ENCODE peak calls at places on chromosomes 13 and 19, in six cellular contexts. I is GM10248, K is B cell, D is osteocyte, O is spleen, Y is Panc1. C is an unnamed sample.

GRCh38 chr19:30694156-30694555 is 322.0 kb downstream of the ZNF536 start:
- DNase-seq in Y (no peak), O (no peak), I (no peak), D (no peak), K (no peak), C (no peak)

GRCh38 chr19:16714702-16715294 is 4.8 kb upstream of the NWD1 start:
- DNase-seq in Y (peak), O (peak), D (no peak), K (no peak), I (peak), C (peak)

GRCh38 chr19:3062165-3063105 is at the start of gene TLE5:
- DNase-seq in I (peak), Y (no peak), K (peak), O (peak), D (no peak), C (peak)

GRCh38 chr19:17448190-17448967 is at the start of gene TMEM221:
- DNase-seq in D (no peak), K (peak), I (peak), O (peak), Y (no peak), C (peak)

GRCh38 chr13:48412100-48412556 is 785 bp downstream of the LPAR6 start:
- DNase-seq in Y (no peak), I (no peak), K (no peak), O (no peak), D (no peak), C (no peak)

GRCh38 chr13:112671359-112671758 is 18.5 kb upstream of the ATP11A start:
- DNase-seq in I (no peak), D (no peak), K (no peak), O (no peak), Y (no peak), C (peak)

GRCh38 chr13:47858678-47859050 is 142.4 kb downstream of the SUCLA2 start:
- DNase-seq in Y (no peak), D (peak), I (no peak), K (no peak), O (no peak), C (no peak)

GRCh38 chr19:46159893-46160775 is 12.1 kb downstream of the IGFL2 start:
- DNase-seq in I (no peak), K (no peak), O (no peak), Y (no peak), D (no peak), C (no peak)

GRCh38 chr19:5250127-5250659 is 90.4 kb downstream of the PTPRS start:
- DNase-seq in D (no peak), I (no peak), O (no peak), K (no peak), Y (no peak), C (no peak)

GRCh38 chr13:84279166-84279565 is 396.9 kb upstream of the SLITRK1 start:
- DNase-seq in I (no peak), D (no peak), K (no peak), Y (no peak), O (no peak), C (no peak)

GRCh38 chr13:39688699-39689405 is 33.4 kb downstream of the COG6 start:
- DNase-seq in K (no peak), Y (no peak), I (peak), O (no peak), D (no peak), C (no peak)

GRCh38 chr19:10911579-10912363 is 16.7 kb downstream of the YIPF2 start:
- DNase-seq in K (no peak), O (no peak), D (no peak), I (no peak), Y (no peak), C (no peak)

GRCh38 chr13:75415720-75416119 is 66.2 kb downstream of the TBC1D4 start:
- DNase-seq in D (no peak), O (no peak), I (no peak), K (no peak), Y (no peak), C (no peak)

GRCh38 chr19:46998445-46999142 is 21.0 kb upstream of the NPAS1 start:
- DNase-seq in Y (no peak), D (no peak), I (no peak), K (no peak), O (peak), C (no peak)

GRCh38 chr13:32587014-32587773 is 942 bp downstream of the PDS5B start:
- DNase-seq in K (peak), I (peak), D (peak), O (peak), Y (no peak), C (peak)

GRCh38 chr13:107585466-107585865 is 629.9 kb downstream of the LIG4 start:
- DNase-seq in Y (no peak), O (no peak), K (no peak), D (no peak), I (no peak), C (no peak)

GRCh38 chr19:51016798-51017683 is 2.5 kb downstream of the KLK10 start:
- DNase-seq in K (no peak), Y (no peak), D (no peak), I (peak), O (peak), C (no peak)

GRCh38 chr13:20192470-20193141 is at the start of gene GJB2:
- DNase-seq in Y (no peak), K (peak), D (no peak), I (no peak), O (no peak), C (no peak)

GRCh38 chr13:114077938-114078335 is 54.5 kb downstream of the RASA3 start:
- DNase-seq in D (no peak), K (no peak), I (no peak), Y (no peak), O (no peak), C (peak)

GRCh38 chr19:43675269-43675879 is 5.4 kb upstream of the PLAUR start:
- DNase-seq in O (no peak), I (peak), D (no peak), K (no peak), Y (peak), C (no peak)

GRCh38 chr13:43493496-43494000 is 293.2 kb downstream of the ENOX1 start:
- DNase-seq in Y (no peak), K (no peak), O (no peak), D (no peak), I (no peak), C (no peak)

GRCh38 chr13:72953391-72953960 is 105.3 kb upstream of the KLF5 start:
- DNase-seq in D (no peak), O (no peak), Y (no peak), I (no peak), K (no peak), C (peak)

GRCh38 chr13:99985243-99985874 is 3.8 kb downstream of the ZIC2 start:
- DNase-seq in O (no peak), Y (no peak), I (no peak), K (no peak), D (peak), C (no peak)

GRCh38 chr19:850221-850978 is 1.7 kb upstream of the ELANE start:
- DNase-seq in K (no peak), I (no peak), Y (no peak), D (peak), O (peak), C (peak)

GRCh38 chr19:15180451-15181390 is 20.1 kb downstream of the NOTCH3 start:
- DNase-seq in K (no peak), I (no peak), D (no peak), Y (no peak), O (peak), C (peak)

GRCh38 chr13:111210945-111211469 is 95.9 kb downstream of the ARHGEF7 start:
- DNase-seq in I (no peak), D (no peak), Y (no peak), O (no peak), K (no peak), C (no peak)

GRCh38 chr13:30725331-30726085 is 9.8 kb upstream of the ALOX5AP start:
- DNase-seq in K (no peak), O (no peak), D (no peak), Y (no peak), I (no peak), C (no peak)

GRCh38 chr13:21872795-21873194 is 201.9 kb downstream of the FGF9 start:
- DNase-seq in D (no peak), O (no peak), K (no peak), Y (no peak), I (no peak), C (no peak)

GRCh38 chr13:31037351-31037750 is 104.9 kb downstream of the TEX26 start:
- DNase-seq in D (no peak), O (no peak), K (no peak), Y (no peak), I (no peak), C (no peak)

GRCh38 chr13:20270163-20270865 is 38.2 kb upstream of the GJB6 start:
- DNase-seq in O (no peak), K (no peak), I (no peak), Y (no peak), D (no peak), C (no peak)

GRCh38 chr13:112970552-112971287 is 1.7 kb downstream of the MCF2L start:
- DNase-seq in D (no peak), K (no peak), Y (no peak), I (no peak), O (peak), C (peak)

GRCh38 chr19:46351241-46352041 is 4.6 kb downstream of the PPP5C start:
- DNase-seq in K (no peak), O (no peak), D (peak), Y (no peak), I (peak), C (peak)

DNA sequence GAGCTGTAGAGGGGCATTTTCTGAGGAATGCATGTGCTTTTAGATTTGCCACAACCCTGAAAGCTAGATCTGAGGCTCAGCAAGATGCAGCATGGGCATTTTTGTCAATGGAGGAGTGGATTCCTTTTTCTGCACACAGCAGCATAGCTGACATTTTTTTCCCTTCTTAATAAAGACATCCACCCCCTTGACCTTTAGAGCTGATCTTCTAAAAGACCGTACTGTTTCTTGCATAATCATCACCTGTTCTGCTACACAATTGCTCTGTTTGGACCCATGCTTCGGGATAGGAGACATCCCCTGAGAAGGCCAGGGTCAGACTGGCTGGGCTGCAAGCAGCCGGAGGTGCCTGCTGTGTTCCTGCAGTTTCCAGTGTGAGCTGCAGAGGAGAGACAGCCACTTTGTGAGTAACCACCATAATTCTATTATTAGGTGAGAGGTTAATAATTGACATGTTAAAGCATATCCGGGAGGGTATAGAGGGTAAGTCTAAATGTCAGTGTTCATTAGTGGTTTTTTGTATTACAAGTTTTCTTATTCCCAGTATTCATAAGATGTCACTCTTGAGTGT is 108.5 kb upstream of the C1QTNF9B start:
- DNase-seq in K (no peak), Y (no peak), O (no peak), D (no peak), I (peak), C (no peak)
- TF ChIP-seq CTCF in K (no peak), Y (no peak), O (no peak), D (no peak), I (no peak), C (no peak)

GRCh38 chr13:101258509-101258908 is 157.8 kb downstream of the NALCN start:
- DNase-seq in O (no peak), D (no peak), K (no peak), I (no peak), Y (no peak), C (no peak)

GRCh38 chr13:101262306-101262705 is 154.0 kb downstream of the NALCN start:
- DNase-seq in K (no peak), D (no peak), I (no peak), Y (no peak), O (no peak), C (no peak)

DNA sequence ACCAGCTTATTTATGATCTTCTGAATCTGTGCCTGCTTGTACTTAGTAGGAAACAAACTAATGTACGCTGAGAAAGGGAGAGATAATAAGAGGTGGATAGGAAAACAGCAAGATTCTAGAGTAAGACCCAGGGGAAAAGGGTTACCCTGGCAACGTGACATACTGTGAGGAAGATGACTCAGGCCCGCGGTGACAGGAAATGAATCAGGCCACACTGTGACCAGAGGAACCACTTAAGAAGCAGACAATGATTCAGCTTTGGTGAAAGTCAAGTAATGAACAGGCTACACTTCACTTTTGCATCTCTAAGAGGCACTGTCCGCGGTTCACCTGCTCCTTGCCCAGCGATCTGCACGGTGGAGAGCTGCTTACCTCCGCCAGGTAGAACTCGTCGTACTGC is 158.2 kb downstream of the NALCN start:
- DNase-seq in D (no peak), O (no peak), K (no peak), I (peak), Y (peak), C (no peak)
- TF ChIP-seq CTCF in D (no peak), O (no peak), K (no peak), I (no peak), Y (no peak), C (no peak)

GRCh38 chr19:49145485-49146407 is 9.4 kb downstream of the HRC start:
- DNase-seq in K (peak), I (peak), O (peak), Y (peak), D (peak), C (peak)
- TF ChIP-seq CTCF in K (peak), I (peak), O (peak), Y (peak), D (peak), C (peak)

DNA sequence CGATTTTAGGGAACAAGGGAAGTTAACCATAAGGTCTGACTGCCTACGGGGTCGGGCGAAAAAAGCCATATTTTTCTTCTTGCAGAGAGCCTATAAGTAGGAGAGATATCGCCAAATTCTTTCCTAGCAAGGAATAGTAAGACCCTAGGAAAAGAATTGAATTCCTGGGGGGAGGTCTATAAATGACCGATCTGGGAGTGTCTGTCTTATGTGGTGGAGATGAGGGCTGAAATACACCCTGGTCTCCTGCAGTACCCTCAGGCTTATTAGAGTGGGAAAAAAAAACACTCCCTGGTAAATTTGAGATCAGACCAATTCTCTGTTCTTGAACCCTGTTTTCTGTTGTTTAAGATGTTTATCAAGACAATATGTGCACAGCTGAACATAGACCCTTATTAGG is 447.5 kb upstream of the ATXN8OS start:
- DNase-seq in D (no peak), K (no peak), O (no peak), Y (no peak), I (no peak), C (no peak)
- TF ChIP-seq CTCF in D (no peak), K (no peak), O (no peak), Y (no peak), I (no peak), C (no peak)

GRCh38 chr13:45464141-45464686 is 525 bp upstream of the COG3 start:
- DNase-seq in K (no peak), I (no peak), Y (no peak), D (no peak), O (peak), C (no peak)

GRCh38 chr13:45466359-45466758 is 1.6 kb downstream of the COG3 start:
- DNase-seq in D (no peak), K (no peak), I (no peak), O (no peak), Y (no peak), C (no peak)

GRCh38 chr13:45468676-45469075 is 3.9 kb downstream of the COG3 start:
- DNase-seq in K (no peak), I (no peak), D (no peak), Y (no peak), O (no peak), C (no peak)

DNA sequence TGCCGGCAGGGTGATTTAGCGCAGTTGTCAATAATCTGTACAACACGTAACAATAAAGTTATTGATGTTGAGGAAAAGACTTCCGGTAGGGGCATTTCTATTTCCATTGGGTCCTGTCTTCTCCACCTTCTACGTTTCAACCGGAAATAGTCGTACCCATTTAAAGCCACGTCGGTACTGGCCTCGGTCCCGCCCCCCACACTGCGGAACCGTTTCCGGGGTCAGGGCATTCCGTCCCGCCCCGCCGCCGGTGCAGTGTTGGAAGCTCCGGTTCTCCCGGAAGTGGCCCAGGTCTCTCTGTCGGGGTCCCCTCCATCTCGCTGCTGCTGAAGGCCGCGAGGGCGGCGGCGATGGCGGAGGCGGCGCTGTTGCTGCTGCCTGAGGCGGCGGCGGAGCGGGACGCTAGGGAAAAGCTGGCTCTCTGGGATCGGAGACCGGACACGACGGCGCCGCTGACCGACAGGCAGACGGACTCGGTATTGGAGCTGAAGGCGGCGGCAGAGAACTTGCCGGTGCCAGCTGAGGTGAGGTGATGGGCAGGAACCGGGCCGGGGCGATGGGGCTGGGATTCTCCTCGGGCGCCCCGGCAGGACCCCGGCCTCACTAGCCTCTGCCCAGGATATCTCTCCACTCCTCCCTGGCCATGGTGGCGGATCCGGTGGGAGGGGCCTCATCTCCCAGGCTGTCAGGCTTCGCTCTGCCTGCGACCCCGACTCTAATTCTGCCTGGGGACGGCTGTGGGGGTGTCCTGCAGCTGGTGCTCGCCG is at the start of gene COG3:
- DNase-seq in Y (peak), O (peak), K (peak), D (peak), I (peak), C (peak)
- TF ChIP-seq CTCF in Y (peak), O (peak), K (peak), D (no peak), I (peak), C (no peak)

GRCh38 chr13:23572836-23573235 is 2.6 kb downstream of the TNFRSF19 start:
- DNase-seq in K (no peak), Y (no peak), I (no peak), D (no peak), O (no peak), C (no peak)

GRCh38 chr13:23570099-23570926 is at the start of gene TNFRSF19:
- DNase-seq in I (no peak), O (no peak), D (no peak), K (no peak), Y (no peak), C (no peak)

GRCh38 chr13:23574421-23574820 is 4.2 kb downstream of the TNFRSF19 start:
- DNase-seq in I (no peak), K (no peak), D (no peak), Y (no peak), O (no peak), C (no peak)

GRCh38 chr13:23567792-23568480 is 2.3 kb upstream of the TNFRSF19 start:
- DNase-seq in D (no peak), Y (no peak), I (no peak), K (no peak), O (no peak), C (no peak)

GRCh38 chr13:23570931-23571330 is 719 bp downstream of the TNFRSF19 start:
- DNase-seq in O (no peak), Y (no peak), D (no peak), K (no peak), I (no peak), C (no peak)
- TF ChIP-seq CTCF in O (no peak), Y (no peak), D (peak), K (no peak), I (peak), C (no peak)

DNA sequence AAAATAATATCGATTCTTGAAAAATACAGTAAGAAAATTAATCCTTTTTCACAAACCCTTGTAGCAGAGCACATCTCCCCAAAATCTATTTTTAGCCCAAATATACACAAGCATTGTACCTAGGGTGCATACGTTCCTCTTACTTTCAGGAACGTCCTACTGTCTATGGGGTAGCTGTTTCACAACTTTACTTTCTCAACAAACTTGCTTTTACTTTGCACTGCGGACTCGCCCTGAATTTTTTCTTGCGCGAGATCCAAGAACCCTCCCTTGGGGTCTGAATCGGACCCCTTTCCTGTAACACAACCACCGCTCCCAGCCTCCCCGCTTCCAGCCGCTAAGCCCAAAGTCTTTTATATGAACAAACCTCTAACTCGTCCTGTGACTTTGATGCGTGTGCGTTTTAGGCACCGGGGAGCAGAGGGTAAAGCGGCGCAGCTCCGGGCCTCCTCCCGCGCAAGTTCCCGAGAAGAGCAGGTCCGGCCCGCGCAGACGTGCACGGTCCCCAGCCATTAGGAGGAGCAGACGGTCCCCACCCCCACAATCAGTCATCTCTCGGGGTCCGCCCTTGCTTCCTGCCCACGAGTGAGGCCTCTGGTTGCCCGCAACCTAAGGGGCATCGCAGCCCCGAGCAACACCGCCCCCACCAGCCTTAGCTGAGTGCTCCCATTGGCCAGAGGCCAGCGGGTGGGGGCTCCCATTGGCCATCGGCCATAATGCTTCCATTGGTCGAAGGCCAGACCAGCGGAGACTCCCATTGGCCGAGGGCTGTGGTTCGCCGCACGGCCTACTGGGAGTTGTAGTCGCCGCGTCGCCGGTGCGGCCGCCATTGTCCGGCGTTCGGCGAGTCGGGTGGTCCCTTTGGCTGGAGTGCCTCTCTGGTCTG is at the start of gene ZNF8:
- DNase-seq in D (peak), O (peak), I (peak), K (peak), Y (peak), C (peak)
- TF ChIP-seq CTCF in D (peak), O (peak), I (peak), K (no peak), Y (no peak), C (peak)

GRCh38 chr19:53812335-53812734 is 11.8 kb downstream of the NLRP12 start:
- DNase-seq in O (no peak), Y (no peak), K (no peak), D (no peak), I (no peak), C (no peak)
- TF ChIP-seq CTCF in O (no peak), Y (no peak), K (no peak), D (no peak), I (no peak), C (no peak)

GRCh38 chr19:7534531-7534980 is 961 bp upstream of the PNPLA6 start:
- DNase-seq in Y (no peak), I (peak), D (peak), K (no peak), O (no peak), C (no peak)
- TF ChIP-seq CTCF in Y (no peak), I (peak), D (peak), K (no peak), O (no peak), C (no peak)

C was measured in upper lobe of right lung.